ENCODE peak calls at places on chromosomes 5 and 9, in six cellular contexts. One of them, this sample, is unnamed.

GRCh38 chr9:121857941-121858340 is 206.5 kb downstream of the DAB2IP start:
- DNase-seq in Peyer's patch: no peak
- DNase-seq in lower lobe of right lung: no peak
- DNase-seq in psoas muscle: no peak
- DNase-seq in prostate gland: no peak
- DNase-seq in cardiac muscle cell: no peak
- DNase-seq in this sample: no peak

GRCh38 chr5:72634444-72634843 is 127.2 kb upstream of the ZNF366 start:
- DNase-seq in Peyer's patch: no peak
- DNase-seq in lower lobe of right lung: no peak
- DNase-seq in psoas muscle: no peak
- DNase-seq in prostate gland: no peak
- DNase-seq in cardiac muscle cell: no peak
- DNase-seq in this sample: no peak

GRCh38 chr5:173498286-173498685 is 118.2 kb downstream of the BOD1 start:
- DNase-seq in Peyer's patch: no peak
- DNase-seq in lower lobe of right lung: no peak
- DNase-seq in psoas muscle: peak; percentile 70
- DNase-seq in prostate gland: no peak
- DNase-seq in cardiac muscle cell: peak; percentile 25
- DNase-seq in this sample: no peak

GRCh38 chr5:126419102-126419501 is 4.1 kb upstream of the GRAMD2B start:
- DNase-seq in Peyer's patch: no peak
- DNase-seq in lower lobe of right lung: no peak
- DNase-seq in psoas muscle: no peak
- DNase-seq in prostate gland: no peak
- DNase-seq in cardiac muscle cell: no peak
- DNase-seq in this sample: no peak

GRCh38 chr9:92639791-92640271 is 30.1 kb downstream of the IPPK start:
- DNase-seq in Peyer's patch: no peak
- DNase-seq in lower lobe of right lung: peak; percentile 22
- DNase-seq in psoas muscle: no peak
- DNase-seq in prostate gland: no peak
- DNase-seq in cardiac muscle cell: no peak
- DNase-seq in this sample: no peak

GRCh38 chr9:21611896-21612295 is 129.8 kb upstream of the IFNE start:
- DNase-seq in Peyer's patch: no peak
- DNase-seq in lower lobe of right lung: no peak
- DNase-seq in psoas muscle: no peak
- DNase-seq in prostate gland: no peak
- DNase-seq in cardiac muscle cell: no peak
- DNase-seq in this sample: no peak

GRCh38 chr5:55485073-55485472 is 49.7 kb downstream of the PLPP1 start:
- DNase-seq in Peyer's patch: no peak
- DNase-seq in lower lobe of right lung: no peak
- DNase-seq in psoas muscle: no peak
- DNase-seq in prostate gland: no peak
- DNase-seq in cardiac muscle cell: no peak
- DNase-seq in this sample: no peak

GRCh38 chr9:121880343-121880742 is 212.8 kb downstream of the TTLL11 start:
- DNase-seq in Peyer's patch: no peak
- DNase-seq in lower lobe of right lung: no peak
- DNase-seq in psoas muscle: no peak
- DNase-seq in prostate gland: no peak
- DNase-seq in cardiac muscle cell: no peak
- DNase-seq in this sample: no peak

GRCh38 chr9:75148551-75148950 is 60.2 kb downstream of the OSTF1 start:
- DNase-seq in Peyer's patch: no peak
- DNase-seq in lower lobe of right lung: no peak
- DNase-seq in psoas muscle: no peak
- DNase-seq in prostate gland: no peak
- DNase-seq in cardiac muscle cell: peak; percentile 75
- DNase-seq in this sample: no peak

GRCh38 chr9:110357510-110357909 is 19.8 kb upstream of the TXNDC8 start:
- DNase-seq in Peyer's patch: no peak
- DNase-seq in lower lobe of right lung: no peak
- DNase-seq in psoas muscle: no peak
- DNase-seq in prostate gland: no peak
- DNase-seq in cardiac muscle cell: no peak
- DNase-seq in this sample: no peak

GRCh38 chr9:129597355-129598088 is 23.4 kb downstream of the C9orf50 start:
- DNase-seq in Peyer's patch: peak; percentile 70
- DNase-seq in lower lobe of right lung: peak; percentile 80
- DNase-seq in psoas muscle: peak; percentile 83
- DNase-seq in prostate gland: peak; percentile 66
- DNase-seq in cardiac muscle cell: peak; percentile 71
- DNase-seq in this sample: no peak

GRCh38 chr9:127204771-127205470 is 59.7 kb upstream of the GARNL3 start:
- DNase-seq in Peyer's patch: peak; percentile 39
- DNase-seq in lower lobe of right lung: no peak
- DNase-seq in psoas muscle: peak; percentile 88
- DNase-seq in prostate gland: no peak
- DNase-seq in cardiac muscle cell: no peak
- DNase-seq in this sample: no peak

GRCh38 chr5:88884435-88884877 is 1.5 kb upstream of the MEF2C start:
- DNase-seq in Peyer's patch: no peak
- DNase-seq in lower lobe of right lung: no peak
- DNase-seq in psoas muscle: no peak
- DNase-seq in prostate gland: no peak
- DNase-seq in cardiac muscle cell: no peak
- DNase-seq in this sample: no peak

GRCh38 chr5:138336952-138337684 is 948 bp upstream of the FAM53C start:
- DNase-seq in Peyer's patch: no peak
- DNase-seq in lower lobe of right lung: peak; percentile 83
- DNase-seq in psoas muscle: no peak
- DNase-seq in prostate gland: peak; percentile 65
- DNase-seq in cardiac muscle cell: no peak
- DNase-seq in this sample: no peak

GRCh38 chr5:149132474-149132873 is 8.8 kb upstream of the ABLIM3 start:
- DNase-seq in Peyer's patch: no peak
- DNase-seq in lower lobe of right lung: no peak
- DNase-seq in psoas muscle: no peak
- DNase-seq in prostate gland: no peak
- DNase-seq in cardiac muscle cell: no peak
- DNase-seq in this sample: no peak

GRCh38 chr5:149138182-149138923 is 2.9 kb upstream of the ABLIM3 start:
- DNase-seq in Peyer's patch: no peak
- DNase-seq in lower lobe of right lung: no peak
- DNase-seq in psoas muscle: no peak
- DNase-seq in prostate gland: no peak
- DNase-seq in cardiac muscle cell: no peak
- DNase-seq in this sample: no peak

GRCh38 chr5:149133795-149134777 is 7.2 kb upstream of the ABLIM3 start:
- DNase-seq in Peyer's patch: no peak
- DNase-seq in lower lobe of right lung: no peak
- DNase-seq in psoas muscle: peak; percentile 86
- DNase-seq in prostate gland: no peak
- DNase-seq in cardiac muscle cell: no peak
- DNase-seq in this sample: no peak

GRCh38 chr5:149135536-149136201 is 5.6 kb upstream of the ABLIM3 start:
- DNase-seq in Peyer's patch: no peak
- DNase-seq in lower lobe of right lung: no peak
- DNase-seq in psoas muscle: no peak
- DNase-seq in prostate gland: no peak
- DNase-seq in cardiac muscle cell: no peak
- DNase-seq in this sample: no peak

GRCh38 chr5:149134778-149135169 is 6.5 kb upstream of the ABLIM3 start:
- DNase-seq in Peyer's patch: no peak
- DNase-seq in lower lobe of right lung: no peak
- DNase-seq in psoas muscle: no peak
- DNase-seq in prostate gland: no peak
- DNase-seq in cardiac muscle cell: no peak
- DNase-seq in this sample: no peak
- H3K27ac ChIP-seq in Peyer's patch: no peak overlapping the region
- H3K27ac ChIP-seq in lower lobe of right lung: no peak overlapping the region
- H3K27ac ChIP-seq in psoas muscle: peak overlapping the region; percentile 74
- H3K27ac ChIP-seq in prostate gland: no peak overlapping the region
- H3K27ac ChIP-seq in cardiac muscle cell: no peak overlapping the region
- H3K27ac ChIP-seq in this sample: no peak overlapping the region

DNA sequence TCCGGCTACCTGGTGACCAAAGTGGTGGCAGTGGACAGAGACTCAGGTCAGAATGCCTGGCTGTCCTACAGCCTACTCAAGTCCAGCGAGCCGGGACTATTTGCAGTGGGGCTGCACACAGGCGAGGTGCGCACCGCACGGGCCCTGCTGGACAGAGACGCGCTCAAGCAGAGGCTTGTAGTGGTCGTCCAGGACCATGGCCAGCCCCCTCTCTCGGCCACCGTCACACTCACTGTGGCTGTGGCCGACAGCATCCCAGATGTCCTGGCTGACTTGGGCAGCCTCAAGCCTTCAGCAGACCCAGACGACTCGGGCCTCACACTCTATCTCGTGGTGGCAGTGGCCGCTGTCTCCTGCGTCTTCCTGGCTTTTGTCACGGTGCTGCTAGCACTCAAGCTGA is 2.1 kb downstream of the PCDHGA4 start:
- DNase-seq in Peyer's patch: no peak
- DNase-seq in lower lobe of right lung: no peak
- DNase-seq in psoas muscle: peak; percentile 35
- DNase-seq in prostate gland: no peak
- DNase-seq in cardiac muscle cell: no peak
- DNase-seq in this sample: no peak
- H3K9me3 ChIP-seq in Peyer's patch: no peaks in the 10 kb centered on the region
- H3K9me3 ChIP-seq in lower lobe of right lung: peaks cover 62% of the 10 kb centered on the region
- H3K9me3 ChIP-seq in psoas muscle: peaks cover 23% of the 10 kb centered on the region
- H3K9me3 ChIP-seq in prostate gland: no peaks in the 10 kb centered on the region
- H3K9me3 ChIP-seq in cardiac muscle cell: peaks cover 3% of the 10 kb centered on the region
- H3K9me3 ChIP-seq in this sample: peaks cover 27% of the 10 kb centered on the region

DNA sequence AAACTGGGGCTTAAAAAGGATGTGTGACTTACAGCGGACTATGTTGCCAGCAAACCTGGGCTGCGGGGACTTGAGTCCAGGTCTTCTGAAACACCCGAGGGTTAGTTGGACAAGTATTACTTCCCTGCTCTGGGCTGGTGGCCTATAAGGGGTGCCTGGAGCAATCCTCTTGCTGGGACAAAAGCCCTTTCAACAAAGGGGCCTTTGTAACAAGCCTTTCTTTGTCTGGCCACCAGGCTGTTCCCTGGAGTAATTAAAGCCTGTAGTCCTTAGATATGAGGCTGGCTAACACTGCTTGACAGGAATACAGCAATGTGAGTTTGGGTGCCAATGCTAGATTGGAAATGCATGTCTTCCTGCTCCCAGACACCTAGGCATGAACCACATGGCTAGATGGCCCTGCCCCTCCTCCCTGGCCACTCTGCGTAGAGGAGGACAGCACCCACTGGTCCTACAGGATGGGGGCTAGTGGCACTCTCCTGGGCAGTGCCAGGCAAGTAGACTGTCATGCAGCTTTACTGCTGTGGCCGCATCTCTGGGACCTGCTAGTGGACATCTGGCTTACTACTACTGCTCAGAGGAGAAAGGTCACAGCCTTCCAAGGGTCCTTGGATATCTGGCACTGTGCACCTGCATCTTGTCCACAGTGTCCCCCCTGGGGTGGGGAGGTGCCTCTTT is 343.1 kb downstream of the ZSWIM6 start:
- DNase-seq in Peyer's patch: no peak
- DNase-seq in lower lobe of right lung: no peak
- DNase-seq in psoas muscle: no peak
- DNase-seq in prostate gland: no peak
- DNase-seq in cardiac muscle cell: no peak
- DNase-seq in this sample: no peak
- TF ChIP-seq CTCF in Peyer's patch: peak; percentile 43
- TF ChIP-seq CTCF in lower lobe of right lung: no peak
- TF ChIP-seq CTCF in psoas muscle: no peak
- TF ChIP-seq CTCF in prostate gland: no peak
- TF ChIP-seq CTCF in cardiac muscle cell: no peak
- TF ChIP-seq CTCF in this sample: no peak

GRCh38 chr9:120017971-120018370 is 562.0 kb downstream of the CDK5RAP2 start:
- DNase-seq in Peyer's patch: no peak
- DNase-seq in lower lobe of right lung: no peak
- DNase-seq in psoas muscle: no peak
- DNase-seq in prostate gland: no peak
- DNase-seq in cardiac muscle cell: no peak
- DNase-seq in this sample: no peak
- H3K27ac ChIP-seq in Peyer's patch: no peak overlapping the region
- H3K27ac ChIP-seq in lower lobe of right lung: no peak overlapping the region
- H3K27ac ChIP-seq in psoas muscle: no peak overlapping the region
- H3K27ac ChIP-seq in prostate gland: no peak overlapping the region
- H3K27ac ChIP-seq in cardiac muscle cell: no peak overlapping the region
- H3K27ac ChIP-seq in this sample: no peak overlapping the region

DNA sequence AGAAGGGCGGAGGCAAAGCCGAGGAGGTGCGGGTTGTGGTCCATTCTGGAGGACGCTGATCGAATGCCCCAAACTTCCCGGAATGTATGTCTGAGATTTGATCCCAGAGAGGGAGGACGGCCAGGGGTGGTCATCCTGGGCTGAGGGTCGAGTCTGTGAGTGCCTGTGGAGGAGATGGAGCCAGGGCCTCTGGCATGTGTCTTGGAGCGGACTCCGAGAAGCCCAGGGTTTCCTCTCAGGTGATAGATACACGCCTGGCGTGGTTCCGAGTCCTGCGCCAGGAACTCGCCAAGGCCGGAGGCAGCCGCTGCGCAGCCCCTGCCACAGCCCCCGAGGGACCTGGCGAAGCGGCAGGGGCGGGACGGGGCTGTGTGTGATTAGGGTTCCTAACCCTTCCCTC is 363 bp downstream of the ZNF454 start:
- DNase-seq in Peyer's patch: peak; percentile 48
- DNase-seq in lower lobe of right lung: peak; percentile 44
- DNase-seq in psoas muscle: no peak
- DNase-seq in prostate gland: peak; percentile 17
- DNase-seq in cardiac muscle cell: no peak
- DNase-seq in this sample: no peak
- H3K9me3 ChIP-seq in Peyer's patch: no peaks in the 10 kb centered on the region
- H3K9me3 ChIP-seq in lower lobe of right lung: peaks cover 53% of the 10 kb centered on the region
- H3K9me3 ChIP-seq in psoas muscle: peaks cover 45% of the 10 kb centered on the region
- H3K9me3 ChIP-seq in prostate gland: peaks cover 4% of the 10 kb centered on the region
- H3K9me3 ChIP-seq in cardiac muscle cell: no peaks in the 10 kb centered on the region
- H3K9me3 ChIP-seq in this sample: peaks cover 76% of the 10 kb centered on the region

DNA sequence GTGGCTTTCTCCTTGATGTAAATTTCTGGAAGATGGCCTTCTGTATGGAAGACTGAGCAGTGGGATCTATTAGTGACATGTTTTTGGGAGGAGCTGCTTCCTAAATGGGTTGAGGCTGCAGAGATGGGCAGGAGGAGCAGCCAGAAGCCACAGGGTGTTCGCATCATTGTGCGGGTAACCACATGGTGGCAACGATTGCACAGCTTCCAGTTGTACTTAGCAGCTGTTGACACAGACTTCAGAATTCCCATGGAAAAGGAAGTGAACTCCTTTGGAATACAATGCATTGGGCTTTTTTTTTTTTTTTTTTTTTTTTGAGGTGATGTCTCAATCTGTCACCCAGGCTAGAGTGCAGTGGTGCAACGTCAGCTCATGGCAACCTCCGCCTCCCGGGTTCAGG is 297.3 kb downstream of the NR3C1 start:
- DNase-seq in Peyer's patch: no peak
- DNase-seq in lower lobe of right lung: no peak
- DNase-seq in psoas muscle: peak; percentile 60
- DNase-seq in prostate gland: no peak
- DNase-seq in cardiac muscle cell: peak; percentile 52
- DNase-seq in this sample: no peak
- TF ChIP-seq CTCF in Peyer's patch: peak; percentile 8
- TF ChIP-seq CTCF in lower lobe of right lung: peak; percentile 33
- TF ChIP-seq CTCF in psoas muscle: peak; percentile 23
- TF ChIP-seq CTCF in prostate gland: no peak
- TF ChIP-seq CTCF in cardiac muscle cell: peak; percentile 27
- TF ChIP-seq CTCF in this sample: no peak

DNA sequence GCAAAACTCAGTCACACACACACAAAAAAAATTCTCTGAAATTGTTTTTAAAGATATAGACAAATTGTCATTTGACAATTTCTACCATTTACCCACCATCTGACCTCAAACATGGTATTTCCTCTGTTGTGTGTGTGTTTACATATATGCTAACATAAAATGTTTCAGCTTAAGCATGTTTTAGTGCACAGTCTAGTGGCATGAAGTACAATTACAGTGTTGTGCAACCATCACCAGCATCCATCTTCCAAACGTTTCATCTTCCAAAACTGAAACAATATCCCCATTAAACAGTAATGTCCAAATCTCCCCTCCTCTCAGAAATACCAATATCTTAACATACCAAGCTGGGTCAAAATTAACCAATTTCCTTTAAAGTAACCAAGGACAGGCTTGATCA is 65.2 kb downstream of the MYO10 start:
- DNase-seq in Peyer's patch: no peak
- DNase-seq in lower lobe of right lung: no peak
- DNase-seq in psoas muscle: no peak
- DNase-seq in prostate gland: no peak
- DNase-seq in cardiac muscle cell: no peak
- DNase-seq in this sample: no peak
- H3K27ac ChIP-seq in Peyer's patch: peak overlapping the region; percentile 30
- H3K27ac ChIP-seq in lower lobe of right lung: no peak overlapping the region
- H3K27ac ChIP-seq in psoas muscle: no peak overlapping the region
- H3K27ac ChIP-seq in prostate gland: no peak overlapping the region
- H3K27ac ChIP-seq in cardiac muscle cell: no peak overlapping the region
- H3K27ac ChIP-seq in this sample: no peak overlapping the region

This sample was measured in CD4-positive, alpha-beta T cell.